ENCODE peak calls at places on chromosomes 5 and 9, in five cellular contexts. R is Calu3, Z is mammary epithelial cell, E is AG09309, O is tibial artery. G is an unnamed sample.

GRCh38 chr9:113468716-113469448 is 5.4 kb downstream of the RGS3 start:
- DNase-seq in R (no peak), Z (no peak), E (no peak), O (peak), G (no peak)

GRCh38 chr5:12780536-12780935 is 876.3 kb upstream of the CTNND2 start:
- DNase-seq in R (no peak), Z (no peak), E (no peak), O (no peak), G (no peak)

GRCh38 chr5:148984333-148984732 is 78.5 kb downstream of the SH3TC2 start:
- DNase-seq in R (peak), Z (peak), E (no peak), O (no peak), G (no peak)

GRCh38 chr5:140182803-140183367 is 7.9 kb downstream of the CYSTM1 start:
- DNase-seq in R (peak), Z (no peak), E (peak), O (no peak), G (no peak)

GRCh38 chr9:124239249-124240073 is 18.3 kb upstream of the NEK6 start:
- DNase-seq in R (no peak), Z (no peak), E (no peak), O (peak), G (no peak)

GRCh38 chr9:26292943-26293342 is 599.7 kb downstream of the CAAP1 start:
- DNase-seq in R (no peak), Z (peak), E (peak), O (no peak), G (no peak)

GRCh38 chr9:128093016-128093415 is 25.0 kb downstream of the SLC25A25 start:
- DNase-seq in R (no peak), Z (no peak), E (no peak), O (no peak), G (no peak)

GRCh38 chr9:127767909-127768331 is 10.5 kb downstream of the SH2D3C start:
- DNase-seq in R (no peak), Z (no peak), E (no peak), O (no peak), G (no peak)

GRCh38 chr9:120362446-120362845 is 217.5 kb downstream of the CDK5RAP2 start:
- DNase-seq in R (no peak), Z (no peak), E (no peak), O (peak), G (no peak)

GRCh38 chr9:124520206-124520596 is 13.0 kb upstream of the NR5A1 start:
- DNase-seq in R (no peak), Z (no peak), E (no peak), O (no peak), G (no peak)

DNA sequence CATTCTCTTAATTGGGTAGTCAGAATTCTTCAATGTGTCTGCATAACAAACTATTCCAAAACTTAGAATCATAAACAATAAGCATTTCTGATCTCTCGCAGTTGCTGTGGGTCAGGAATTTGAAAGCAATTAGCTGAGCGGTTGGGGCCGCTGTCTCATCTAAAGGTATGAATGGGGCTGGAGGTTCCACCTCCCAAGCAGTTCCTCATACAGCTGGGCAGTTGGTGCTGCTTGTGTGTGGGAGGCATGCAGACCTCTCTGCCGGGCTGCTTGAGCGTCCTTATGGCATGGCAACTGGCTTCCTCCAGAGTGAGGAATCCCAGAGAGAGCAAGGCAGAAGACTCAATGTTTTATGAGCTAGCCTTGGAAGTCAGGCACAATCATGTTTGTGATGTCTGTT is 30.2 kb upstream of the SEMA4D start:
- DNase-seq in R (no peak), Z (no peak), E (no peak), O (peak), G (no peak)
- TF ChIP-seq CTCF in R (no peak), Z (no peak), E (no peak), O (no peak), G (no peak)

GRCh38 chr5:74206571-74207550 is 433.7 kb downstream of the ENC1 start:
- DNase-seq in R (peak), Z (peak), E (peak), O (peak), G (no peak)

GRCh38 chr5:74216012-74216411 is 424.5 kb downstream of the ENC1 start:
- DNase-seq in R (no peak), Z (no peak), E (no peak), O (no peak), G (no peak)

GRCh38 chr5:74209566-74209965 is 431.0 kb downstream of the ENC1 start:
- DNase-seq in R (no peak), Z (peak), E (no peak), O (no peak), G (no peak)

GRCh38 chr5:74212336-74212735 is 428.2 kb downstream of the ENC1 start:
- DNase-seq in R (peak), Z (no peak), E (no peak), O (no peak), G (no peak)
- TF ChIP-seq CTCF in R (no peak), Z (peak), E (peak), O (no peak), G (peak)

GRCh38 chr9:7174884-7175283 is 417.1 kb downstream of the KDM4C start:
- DNase-seq in R (no peak), Z (no peak), E (no peak), O (no peak), G (no peak)
- TF ChIP-seq CTCF in R (no peak), Z (no peak), E (no peak), O (no peak), G (no peak)

DNA sequence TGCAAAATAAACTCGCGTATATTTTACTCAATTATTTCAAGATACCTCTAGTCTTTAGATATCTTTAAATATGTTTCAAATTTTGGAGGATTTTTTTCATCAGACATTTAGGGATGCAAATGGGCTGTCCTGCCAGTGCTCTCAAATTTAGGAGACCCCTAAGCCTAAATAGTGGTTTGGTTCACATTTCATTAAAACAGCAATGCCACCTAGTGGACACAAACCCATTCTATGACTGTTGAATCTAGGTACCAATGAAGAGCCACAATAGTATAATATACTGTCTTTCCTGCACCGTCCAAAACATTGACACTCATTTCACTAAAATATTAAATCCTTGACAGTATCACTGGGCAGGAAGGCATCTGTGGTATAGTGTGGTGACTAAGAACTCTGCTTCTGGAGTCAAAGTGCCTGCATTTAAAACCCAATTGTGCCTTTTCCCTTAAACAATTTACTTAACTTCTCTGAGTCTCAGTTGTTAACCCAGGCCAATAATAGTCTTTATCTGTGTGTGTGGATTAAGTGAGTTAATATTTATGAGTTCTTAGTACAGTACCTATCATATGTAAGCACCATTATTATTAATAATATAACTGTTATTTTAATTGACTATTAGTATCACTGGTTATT is 148.0 kb downstream of the RORB start:
- DNase-seq in R (peak), Z (peak), E (no peak), O (no peak), G (no peak)
- TF ChIP-seq CTCF in R (no peak), Z (peak), E (peak), O (peak), G (peak)

GRCh38 chr9:98368366-98369065 is 113.1 kb upstream of the TBC1D2 start:
- DNase-seq in R (no peak), Z (no peak), E (no peak), O (no peak), G (no peak)
- TF ChIP-seq CTCF in R (no peak), Z (no peak), E (no peak), O (no peak), G (no peak)

GRCh38 chr5:67166460-67166871 is 30.1 kb downstream of the CD180 start:
- DNase-seq in R (peak), Z (no peak), E (no peak), O (peak), G (no peak)
- TF ChIP-seq CTCF in R (no peak), Z (no peak), E (no peak), O (no peak), G (no peak)

GRCh38 chr9:6243746-6244145 is 28.1 kb downstream of the IL33 start:
- DNase-seq in R (no peak), Z (peak), E (peak), O (no peak), G (no peak)

GRCh38 chr9:6247266-6247665 is 31.7 kb downstream of the IL33 start:
- DNase-seq in R (no peak), Z (peak), E (no peak), O (no peak), G (no peak)
- TF ChIP-seq CTCF in R (no peak), Z (no peak), E (no peak), O (no peak), G (no peak)

GRCh38 chr9:6911901-6912650 is 154.3 kb downstream of the KDM4C start:
- DNase-seq in R (no peak), Z (no peak), E (no peak), O (no peak), G (no peak)

GRCh38 chr9:6910497-6910896 is 152.7 kb downstream of the KDM4C start:
- DNase-seq in R (no peak), Z (no peak), E (no peak), O (no peak), G (no peak)

GRCh38 chr9:6907772-6908381 is 150.1 kb downstream of the KDM4C start:
- DNase-seq in R (no peak), Z (no peak), E (peak), O (no peak), G (no peak)

GRCh38 chr9:6909186-6909585 is 151.4 kb downstream of the KDM4C start:
- DNase-seq in R (no peak), Z (no peak), E (no peak), O (no peak), G (no peak)

GRCh38 chr9:6910032-6910431 is 152.3 kb downstream of the KDM4C start:
- DNase-seq in R (no peak), Z (no peak), E (no peak), O (no peak), G (no peak)
- TF ChIP-seq CTCF in R (no peak), Z (peak), E (peak), O (no peak), G (peak)

G was measured in progenitor cell of endocrine pancreas.